ENCODE peak calls at places on chromosomes 3 and 15, in eight cellular contexts. One of them, this sample, is unnamed.

GRCh38 chr15:58065011-58065444 is 483 bp downstream of the ALDH1A2 start:
- DNase-seq in body of pancreas: peak
- DNase-seq in upper lobe of right lung: peak
- DNase-seq in GM06990: peak
- DNase-seq in AG09319: no peak
- DNase-seq in suprapubic skin: peak
- DNase-seq in IMR-90: no peak
- DNase-seq in glutamatergic neuron: peak
- DNase-seq in this sample: no peak

GRCh38 chr3:119885746-119886530 is 104.0 kb downstream of the NR1I2 start:
- DNase-seq in body of pancreas: no peak
- DNase-seq in upper lobe of right lung: no peak
- DNase-seq in GM06990: no peak
- DNase-seq in AG09319: no peak
- DNase-seq in suprapubic skin: no peak
- DNase-seq in IMR-90: no peak
- DNase-seq in glutamatergic neuron: no peak
- DNase-seq in this sample: no peak

GRCh38 chr3:137121704-137122314 is 164.0 kb downstream of the IL20RB start:
- DNase-seq in body of pancreas: no peak
- DNase-seq in upper lobe of right lung: no peak
- DNase-seq in GM06990: peak
- DNase-seq in AG09319: no peak
- DNase-seq in suprapubic skin: no peak
- DNase-seq in IMR-90: peak
- DNase-seq in glutamatergic neuron: peak
- DNase-seq in this sample: peak

GRCh38 chr3:87228316-87228715 is 1.2 kb downstream of the CHMP2B start:
- DNase-seq in body of pancreas: no peak
- DNase-seq in upper lobe of right lung: no peak
- DNase-seq in GM06990: no peak
- DNase-seq in AG09319: no peak
- DNase-seq in suprapubic skin: no peak
- DNase-seq in IMR-90: peak
- DNase-seq in glutamatergic neuron: no peak
- DNase-seq in this sample: no peak

GRCh38 chr3:94928921-94929320 is 866.1 kb downstream of the NSUN3 start:
- DNase-seq in body of pancreas: no peak
- DNase-seq in upper lobe of right lung: no peak
- DNase-seq in GM06990: no peak
- DNase-seq in AG09319: no peak
- DNase-seq in suprapubic skin: no peak
- DNase-seq in IMR-90: no peak
- DNase-seq in glutamatergic neuron: no peak
- DNase-seq in this sample: peak

GRCh38 chr15:82881747-82882146 is 70.8 kb downstream of the HOMER2 start:
- DNase-seq in body of pancreas: no peak
- DNase-seq in upper lobe of right lung: no peak
- DNase-seq in GM06990: no peak
- DNase-seq in AG09319: no peak
- DNase-seq in suprapubic skin: no peak
- DNase-seq in IMR-90: no peak
- DNase-seq in glutamatergic neuron: no peak
- DNase-seq in this sample: no peak

GRCh38 chr3:12444582-12445468 is 39.5 kb upstream of the TSEN2 start:
- DNase-seq in body of pancreas: no peak
- DNase-seq in upper lobe of right lung: no peak
- DNase-seq in GM06990: no peak
- DNase-seq in AG09319: no peak
- DNase-seq in suprapubic skin: peak
- DNase-seq in IMR-90: no peak
- DNase-seq in glutamatergic neuron: no peak
- DNase-seq in this sample: peak

GRCh38 chr3:38084019-38084968 is 45.3 kb downstream of the DLEC1 start:
- DNase-seq in body of pancreas: peak
- DNase-seq in upper lobe of right lung: peak
- DNase-seq in GM06990: peak
- DNase-seq in AG09319: no peak
- DNase-seq in suprapubic skin: no peak
- DNase-seq in IMR-90: peak
- DNase-seq in glutamatergic neuron: peak
- DNase-seq in this sample: no peak

GRCh38 chr3:48535578-48535977 is 21.0 kb downstream of the PFKFB4 start:
- DNase-seq in body of pancreas: no peak
- DNase-seq in upper lobe of right lung: no peak
- DNase-seq in GM06990: no peak
- DNase-seq in AG09319: no peak
- DNase-seq in suprapubic skin: no peak
- DNase-seq in IMR-90: no peak
- DNase-seq in glutamatergic neuron: no peak
- DNase-seq in this sample: no peak

GRCh38 chr15:85006655-85007054 is 25.0 kb downstream of the PDE8A start:
- DNase-seq in body of pancreas: no peak
- DNase-seq in upper lobe of right lung: no peak
- DNase-seq in GM06990: no peak
- DNase-seq in AG09319: no peak
- DNase-seq in suprapubic skin: no peak
- DNase-seq in IMR-90: no peak
- DNase-seq in glutamatergic neuron: no peak
- DNase-seq in this sample: no peak

GRCh38 chr3:12752803-12753202 is 6.3 kb downstream of the TMEM40 start:
- DNase-seq in body of pancreas: no peak
- DNase-seq in upper lobe of right lung: no peak
- DNase-seq in GM06990: no peak
- DNase-seq in AG09319: no peak
- DNase-seq in suprapubic skin: no peak
- DNase-seq in IMR-90: peak
- DNase-seq in glutamatergic neuron: no peak
- DNase-seq in this sample: no peak

GRCh38 chr3:186152361-186152798 is 43.5 kb upstream of the ETV5 start:
- DNase-seq in body of pancreas: no peak
- DNase-seq in upper lobe of right lung: no peak
- DNase-seq in GM06990: peak
- DNase-seq in AG09319: no peak
- DNase-seq in suprapubic skin: peak
- DNase-seq in IMR-90: no peak
- DNase-seq in glutamatergic neuron: no peak
- DNase-seq in this sample: no peak

GRCh38 chr3:54322354-54322753 is 200.0 kb downstream of the CACNA2D3 start:
- DNase-seq in body of pancreas: peak
- DNase-seq in upper lobe of right lung: no peak
- DNase-seq in GM06990: no peak
- DNase-seq in AG09319: no peak
- DNase-seq in suprapubic skin: no peak
- DNase-seq in IMR-90: no peak
- DNase-seq in glutamatergic neuron: no peak
- DNase-seq in this sample: no peak

GRCh38 chr3:15305366-15305844 is 27.0 kb downstream of the SH3BP5 start:
- DNase-seq in body of pancreas: no peak
- DNase-seq in upper lobe of right lung: no peak
- DNase-seq in GM06990: no peak
- DNase-seq in AG09319: no peak
- DNase-seq in suprapubic skin: no peak
- DNase-seq in IMR-90: peak
- DNase-seq in glutamatergic neuron: peak
- DNase-seq in this sample: no peak

GRCh38 chr3:44929782-44930181 is 46.2 kb downstream of the ZDHHC3 start:
- DNase-seq in body of pancreas: no peak
- DNase-seq in upper lobe of right lung: no peak
- DNase-seq in GM06990: no peak
- DNase-seq in AG09319: no peak
- DNase-seq in suprapubic skin: no peak
- DNase-seq in IMR-90: no peak
- DNase-seq in glutamatergic neuron: no peak
- DNase-seq in this sample: no peak

GRCh38 chr3:12835005-12835665 is 6.2 kb downstream of the RPL32 start:
- DNase-seq in body of pancreas: no peak
- DNase-seq in upper lobe of right lung: no peak
- DNase-seq in GM06990: no peak
- DNase-seq in AG09319: no peak
- DNase-seq in suprapubic skin: no peak
- DNase-seq in IMR-90: no peak
- DNase-seq in glutamatergic neuron: no peak
- DNase-seq in this sample: no peak

GRCh38 chr3:194045289-194045688 is 90.7 kb upstream of the HES1 start:
- DNase-seq in body of pancreas: no peak
- DNase-seq in upper lobe of right lung: no peak
- DNase-seq in GM06990: no peak
- DNase-seq in AG09319: no peak
- DNase-seq in suprapubic skin: no peak
- DNase-seq in IMR-90: no peak
- DNase-seq in glutamatergic neuron: no peak
- DNase-seq in this sample: no peak

GRCh38 chr3:99747915-99748314 is 69.7 kb upstream of the CMSS1 start:
- DNase-seq in body of pancreas: no peak
- DNase-seq in upper lobe of right lung: no peak
- DNase-seq in GM06990: no peak
- DNase-seq in AG09319: no peak
- DNase-seq in suprapubic skin: no peak
- DNase-seq in IMR-90: peak
- DNase-seq in glutamatergic neuron: no peak
- DNase-seq in this sample: no peak
- TF ChIP-seq CTCF in body of pancreas: no peak
- TF ChIP-seq CTCF in upper lobe of right lung: peak
- TF ChIP-seq CTCF in GM06990: no peak
- TF ChIP-seq CTCF in AG09319: peak
- TF ChIP-seq CTCF in suprapubic skin: no peak
- TF ChIP-seq CTCF in IMR-90: peak
- TF ChIP-seq CTCF in glutamatergic neuron: no peak
- TF ChIP-seq CTCF in this sample: peak

GRCh38 chr3:116863270-116863770 is 153.7 kb downstream of the TUSC7 start:
- DNase-seq in body of pancreas: no peak
- DNase-seq in upper lobe of right lung: no peak
- DNase-seq in GM06990: no peak
- DNase-seq in AG09319: no peak
- DNase-seq in suprapubic skin: no peak
- DNase-seq in IMR-90: peak
- DNase-seq in glutamatergic neuron: no peak
- DNase-seq in this sample: no peak
- TF ChIP-seq CTCF in body of pancreas: no peak
- TF ChIP-seq CTCF in upper lobe of right lung: no peak
- TF ChIP-seq CTCF in GM06990: no peak
- TF ChIP-seq CTCF in AG09319: no peak
- TF ChIP-seq CTCF in suprapubic skin: no peak
- TF ChIP-seq CTCF in IMR-90: no peak
- TF ChIP-seq CTCF in glutamatergic neuron: no peak
- TF ChIP-seq CTCF in this sample: no peak

DNA sequence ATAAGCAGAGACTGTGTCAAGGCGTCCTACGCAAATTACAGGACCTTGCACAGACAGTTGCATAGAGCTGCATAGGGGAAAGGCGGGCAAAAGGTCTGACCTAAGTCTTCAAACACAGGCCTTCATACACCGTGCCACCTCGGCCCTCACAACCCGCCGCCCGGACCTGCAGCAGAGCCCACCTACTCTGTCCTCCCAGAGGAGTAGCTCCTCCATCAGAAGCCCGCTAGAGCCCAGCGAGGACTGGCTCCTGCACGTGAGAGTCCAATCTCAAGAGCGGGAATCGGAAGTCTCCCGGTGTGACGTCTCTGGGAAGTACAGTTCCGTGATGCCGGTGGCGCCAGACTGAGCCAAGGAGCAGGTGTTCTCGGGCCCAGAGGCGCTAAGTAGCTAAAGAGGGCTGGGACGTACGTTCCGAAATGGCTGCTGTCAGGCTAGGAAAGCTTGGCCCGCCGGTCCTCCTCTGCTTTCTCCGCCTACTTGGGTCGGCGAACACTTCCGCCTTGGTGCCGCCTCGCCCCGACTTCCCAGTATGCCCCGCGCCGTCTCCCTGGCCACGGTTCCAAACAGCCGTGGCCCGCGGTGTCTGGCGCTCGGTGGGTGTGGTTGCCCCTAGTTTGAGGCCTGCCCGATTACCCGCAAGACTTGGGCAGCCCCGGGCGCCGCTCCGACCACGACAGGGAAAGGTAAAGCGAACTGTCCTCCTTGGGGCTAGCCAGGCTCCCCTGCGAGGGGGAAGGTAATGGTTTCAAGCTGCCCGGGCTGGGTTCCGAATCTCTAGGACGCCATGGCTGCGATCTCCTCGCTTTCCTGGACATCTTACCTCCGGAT is at the start of the genes ASTE1 and NEK11:
- DNase-seq in body of pancreas: peak
- DNase-seq in upper lobe of right lung: peak
- DNase-seq in GM06990: peak
- DNase-seq in AG09319: peak
- DNase-seq in suprapubic skin: peak
- DNase-seq in IMR-90: peak
- DNase-seq in glutamatergic neuron: peak
- DNase-seq in this sample: peak
- TF ChIP-seq CTCF in body of pancreas: no peak
- TF ChIP-seq CTCF in upper lobe of right lung: no peak
- TF ChIP-seq CTCF in GM06990: no peak
- TF ChIP-seq CTCF in AG09319: no peak
- TF ChIP-seq CTCF in suprapubic skin: no peak
- TF ChIP-seq CTCF in IMR-90: no peak
- TF ChIP-seq CTCF in glutamatergic neuron: no peak
- TF ChIP-seq CTCF in this sample: no peak

DNA sequence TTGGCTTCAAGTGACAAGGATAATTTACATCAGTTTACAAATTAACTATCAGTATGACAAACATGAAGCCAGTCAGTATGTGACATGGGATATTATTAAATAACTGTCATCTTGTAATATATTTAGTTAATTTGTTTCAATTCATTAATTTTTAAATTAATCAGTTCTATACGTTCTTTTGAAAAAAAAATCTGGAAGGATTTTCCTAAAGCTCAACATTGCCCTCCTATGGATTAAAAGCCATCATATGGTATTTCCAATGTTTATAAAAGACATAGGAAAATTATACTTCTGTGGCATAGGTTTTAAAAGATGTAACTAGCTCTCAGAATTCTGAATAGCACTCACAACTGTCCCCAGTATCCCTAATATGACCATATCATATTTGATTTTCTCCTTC is 134.4 kb downstream of the PLOD2 start:
- DNase-seq in body of pancreas: no peak
- DNase-seq in upper lobe of right lung: no peak
- DNase-seq in GM06990: no peak
- DNase-seq in AG09319: no peak
- DNase-seq in suprapubic skin: no peak
- DNase-seq in IMR-90: no peak
- DNase-seq in glutamatergic neuron: no peak
- DNase-seq in this sample: no peak
- TF ChIP-seq CTCF in body of pancreas: no peak
- TF ChIP-seq CTCF in upper lobe of right lung: no peak
- TF ChIP-seq CTCF in GM06990: no peak
- TF ChIP-seq CTCF in AG09319: no peak
- TF ChIP-seq CTCF in suprapubic skin: no peak
- TF ChIP-seq CTCF in IMR-90: no peak
- TF ChIP-seq CTCF in glutamatergic neuron: no peak
- TF ChIP-seq CTCF in this sample: no peak

GRCh38 chr15:63329567-63330350 is 51.9 kb downstream of the CA12 start:
- DNase-seq in body of pancreas: no peak
- DNase-seq in upper lobe of right lung: no peak
- DNase-seq in GM06990: no peak
- DNase-seq in AG09319: no peak
- DNase-seq in suprapubic skin: no peak
- DNase-seq in IMR-90: peak
- DNase-seq in glutamatergic neuron: no peak
- DNase-seq in this sample: no peak
- TF ChIP-seq CTCF in body of pancreas: no peak
- TF ChIP-seq CTCF in upper lobe of right lung: no peak
- TF ChIP-seq CTCF in GM06990: no peak
- TF ChIP-seq CTCF in AG09319: no peak
- TF ChIP-seq CTCF in suprapubic skin: no peak
- TF ChIP-seq CTCF in IMR-90: no peak
- TF ChIP-seq CTCF in glutamatergic neuron: no peak
- TF ChIP-seq CTCF in this sample: no peak

GRCh38 chr15:36278219-36278618 is 301.2 kb upstream of the CDIN1 start:
- DNase-seq in body of pancreas: no peak
- DNase-seq in upper lobe of right lung: no peak
- DNase-seq in GM06990: no peak
- DNase-seq in AG09319: no peak
- DNase-seq in suprapubic skin: no peak
- DNase-seq in IMR-90: peak
- DNase-seq in glutamatergic neuron: no peak
- DNase-seq in this sample: no peak
- TF ChIP-seq CTCF in body of pancreas: no peak
- TF ChIP-seq CTCF in upper lobe of right lung: no peak
- TF ChIP-seq CTCF in GM06990: no peak
- TF ChIP-seq CTCF in AG09319: no peak
- TF ChIP-seq CTCF in suprapubic skin: no peak
- TF ChIP-seq CTCF in IMR-90: peak
- TF ChIP-seq CTCF in glutamatergic neuron: no peak
- TF ChIP-seq CTCF in this sample: no peak

This sample was measured in Panc1.